ENCODE peak calls at places on chromosomes 12 and 14, in six cellular contexts. M is PC-3, I is neural progenitor cell, G is SK-N-SH, H is GM23248, R is GM23338. U is an unnamed sample.

GRCh38 chr12:32761716-32762115 is 6.0 kb upstream of the YARS2 start:
- DNase-seq in I (no peak), M (no peak), G (no peak), H (no peak), R (no peak), U (no peak)

GRCh38 chr14:74834682-74835392 is 41.1 kb downstream of the PROX2 start:
- DNase-seq in H (peak; percentile 18), G (no peak), I (no peak), R (no peak), M (no peak), U (no peak)

GRCh38 chr14:24312736-24313507 is 1.6 kb downstream of the LTB4R start:
- DNase-seq in G (no peak), H (no peak), R (no peak), M (no peak), I (no peak), U (peak; percentile 45)

GRCh38 chr12:103327676-103328075 is 168.1 kb downstream of the C12orf42 start:
- DNase-seq in I (no peak), G (no peak), H (no peak), M (no peak), R (no peak), U (no peak)

GRCh38 chr12:119644930-119645329 is 23.0 kb upstream of the PRKAB1 start:
- DNase-seq in M (no peak), H (no peak), G (no peak), R (no peak), I (no peak), U (peak; percentile 7)

GRCh38 chr14:75359098-75359497 is 68.7 kb upstream of the JDP2 start:
- DNase-seq in G (no peak), I (no peak), R (no peak), M (no peak), H (no peak), U (no peak)

GRCh38 chr12:44000309-44000952 is 164.6 kb downstream of the TMEM117 start:
- DNase-seq in G (peak; percentile 11), H (peak; percentile 80), M (peak; percentile 80), R (peak; percentile 89), I (peak; percentile 84), U (peak; percentile 90)

GRCh38 chr12:34291426-34291901 is 269.2 kb downstream of the ALG10 start:
- DNase-seq in R (no peak), G (no peak), H (no peak), M (no peak), I (no peak), U (no peak)

DNA sequence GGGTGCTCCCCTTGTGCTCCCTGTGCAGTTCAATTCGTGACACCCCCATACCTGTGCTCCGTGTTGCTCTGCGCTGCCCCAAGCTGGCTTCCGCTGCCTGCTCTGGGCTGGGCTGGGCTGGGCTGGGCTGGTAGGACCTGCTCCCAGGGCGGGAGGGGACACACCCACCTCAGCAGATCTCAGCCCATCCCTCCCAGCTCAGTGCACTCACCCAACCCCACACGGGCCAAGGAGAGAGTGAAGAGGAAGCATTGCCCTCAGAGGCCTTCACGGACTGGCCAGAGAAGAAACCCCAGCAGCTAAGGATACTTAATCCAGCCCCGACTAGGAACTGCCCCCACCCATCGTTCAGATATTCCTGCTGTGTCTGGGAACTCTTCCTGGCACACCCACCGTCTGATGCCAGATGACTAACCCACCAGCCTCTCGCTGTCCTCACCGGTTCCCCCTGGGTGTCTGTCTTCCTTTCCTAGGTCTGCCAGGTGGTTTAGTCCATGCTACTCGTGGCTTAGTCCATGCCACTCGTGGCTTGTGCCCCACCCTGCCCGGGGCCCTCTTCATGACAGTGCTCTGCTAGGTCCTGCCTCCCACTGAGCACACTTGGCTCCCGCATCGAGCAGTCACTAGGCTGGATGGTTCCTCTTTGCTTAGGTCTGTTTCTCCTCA is at the start of gene LPAR5:
- DNase-seq in M (peak; percentile 67), R (peak; percentile 58), H (peak; percentile 80), I (no peak), G (peak; percentile 42), U (no peak)
- H3F3A ChIP-seq in M (no peaks in the 10 kb centered on the region), R (peaks cover 3% of the 10 kb centered on the region), H (no peaks in the 10 kb centered on the region), I (peaks cover 23% of the 10 kb centered on the region), G (no peaks in the 10 kb centered on the region), U (no peaks in the 10 kb centered on the region)

GRCh38 chr12:75329918-75330826 is at the start of gene CAPS2:
- DNase-seq in H (peak; percentile 93), G (peak; percentile 89), I (peak; percentile 94), R (peak; percentile 90), M (peak; percentile 82), U (peak; percentile 89)

GRCh38 chr12:75337905-75338304 is 3.4 kb downstream of the GLIPR1L1 start:
- DNase-seq in R (no peak), H (no peak), G (no peak), I (no peak), M (no peak), U (peak; percentile 40)

DNA sequence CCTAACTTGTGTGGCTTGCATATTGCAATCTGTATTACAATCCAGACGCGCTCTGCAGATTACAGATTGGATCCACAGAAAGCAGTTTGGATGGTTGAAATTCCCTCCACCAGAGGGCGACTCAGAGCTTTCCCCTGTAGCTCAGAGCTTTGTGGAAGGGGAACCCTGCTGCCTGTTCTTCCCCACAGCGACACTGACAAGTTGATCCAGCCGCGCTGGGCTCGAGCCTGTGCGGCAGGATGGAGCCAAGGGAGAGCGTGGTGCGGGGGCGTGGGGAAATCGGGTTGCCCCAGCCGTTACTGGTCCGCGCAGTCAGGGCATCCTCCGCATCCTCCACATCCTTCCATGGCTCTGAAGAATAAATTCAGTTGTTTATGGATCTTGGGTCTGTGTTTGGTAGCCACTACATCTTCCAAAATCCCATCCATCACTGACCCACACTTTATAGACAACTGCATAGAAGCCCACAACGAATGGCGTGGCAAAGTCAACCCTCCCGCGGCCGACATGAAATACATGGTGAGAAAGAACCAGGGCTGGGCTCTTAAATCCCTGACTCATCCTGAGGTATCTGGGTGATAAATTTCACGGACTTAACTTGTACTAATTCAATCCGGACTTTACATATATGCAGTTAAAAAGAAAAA is at the start of gene GLIPR1L1:
- DNase-seq in G (peak; percentile 81), R (peak; percentile 97), I (peak; percentile 95), H (peak; percentile 86), M (peak; percentile 81), U (peak; percentile 85)
- TF ChIP-seq EZH2phosphoT487 in G (no peak), R (no peak), I (no peak), H (no peak), M (no peak), U (no peak)

GRCh38 chr12:98475565-98475908 is 39.9 kb upstream of the TMPO start:
- DNase-seq in H (no peak), I (no peak), R (no peak), G (no peak), M (no peak), U (no peak)

GRCh38 chr12:98483621-98484455 is 31.6 kb upstream of the TMPO start:
- DNase-seq in H (no peak), I (no peak), G (no peak), M (no peak), R (peak; percentile 36), U (no peak)

GRCh38 chr12:98478606-98479005 is 36.8 kb upstream of the TMPO start:
- DNase-seq in G (no peak), R (no peak), H (no peak), I (no peak), M (no peak), U (no peak)
- H3F3A ChIP-seq in G (peaks cover 16% of the 10 kb centered on the region), R (no peaks in the 10 kb centered on the region), H (peaks cover 13% of the 10 kb centered on the region), I (no peaks in the 10 kb centered on the region), M (no peaks in the 10 kb centered on the region), U (no peaks in the 10 kb centered on the region)

GRCh38 chr12:75487310-75487709 is 6.8 kb downstream of the GLIPR1 start:
- DNase-seq in M (no peak), R (peak; percentile 10), G (no peak), H (no peak), I (peak; percentile 25), U (no peak)

GRCh38 chr12:75491169-75491568 is 10.6 kb downstream of the GLIPR1 start:
- DNase-seq in R (no peak), H (no peak), G (no peak), I (no peak), M (no peak), U (no peak)

GRCh38 chr12:75488553-75488952 is 8.0 kb downstream of the GLIPR1 start:
- DNase-seq in R (peak; percentile 65), G (peak; percentile 24), M (peak; percentile 46), H (peak; percentile 80), I (peak; percentile 38), U (peak; percentile 36)

GRCh38 chr12:75489613-75490210 is 9.2 kb downstream of the GLIPR1 start:
- DNase-seq in R (peak; percentile 12), G (no peak), M (peak; percentile 78), H (peak; percentile 83), I (no peak), U (no peak)

GRCh38 chr12:75489187-75489586 is 8.6 kb downstream of the GLIPR1 start:
- DNase-seq in R (no peak), I (no peak), G (no peak), H (peak; percentile 24), M (no peak), U (no peak)
- TF ChIP-seq EZH2phosphoT487 in R (no peak), I (no peak), G (no peak), H (no peak), M (no peak), U (no peak)

GRCh38 chr12:53480425-53481107 is 18.7 kb downstream of the MAP3K12 start:
- DNase-seq in R (no peak), I (no peak), M (no peak), G (no peak), H (no peak), U (peak; percentile 42)

GRCh38 chr12:53483225-53483978 is 15.9 kb downstream of the MAP3K12 start:
- DNase-seq in M (no peak), H (no peak), R (peak; percentile 37), G (no peak), I (no peak), U (no peak)

GRCh38 chr12:53482626-53483165 is 16.6 kb downstream of the MAP3K12 start:
- DNase-seq in I (no peak), H (no peak), R (no peak), G (no peak), M (no peak), U (no peak)

GRCh38 chr12:53481108-53481442 is 18.2 kb downstream of the MAP3K12 start:
- DNase-seq in R (no peak), M (no peak), G (no peak), H (no peak), I (no peak), U (no peak)

GRCh38 chr12:53481957-53482586 is 17.2 kb downstream of the MAP3K12 start:
- DNase-seq in G (peak; percentile 60), R (peak; percentile 83), M (peak; percentile 36), H (peak; percentile 49), I (peak; percentile 46), U (peak; percentile 48)
- H3F3A ChIP-seq in G (peaks cover 73% of the 10 kb centered on the region), R (peaks cover 43% of the 10 kb centered on the region), M (peaks cover 25% of the 10 kb centered on the region), H (peaks cover 70% of the 10 kb centered on the region), I (peaks cover 83% of the 10 kb centered on the region), U (peaks cover 85% of the 10 kb centered on the region)

U was measured in MM.1S.